ENCODE peak calls at places on chromosomes 4 and X, in ten cellular contexts. One of them, this sample, is unnamed.

GRCh38 chr4:145623831-145624230 is 4.6 kb downstream of the MMAA start:
- DNase-seq in activated CD8-positive, alpha-beta memory T cell treated with anti-CD3 and anti-CD28 coated beads for 48 hours: no peak
- DNase-seq in heart left ventricle: no peak
- DNase-seq in NCI-H1694: no peak
- DNase-seq in activated T-cell treated with anti-CD3 and anti-CD28 coated beads for 1 hour: no peak
- DNase-seq in CD4-positive, alpha-beta T cell: no peak
- DNase-seq in MM.1S: no peak
- DNase-seq in activated CD4-positive, alpha-beta T cell treated with anti-CD3 and anti-CD28 coated beads, Interleukin-2, amount 50 U/mL, for 1 hour: no peak
- DNase-seq in head of caudate nucleus: no peak
- DNase-seq in stimulated activated CD4-positive, alpha-beta T cell treated with anti-CD3 and anti-CD28 coated beads, Interleukin-4, amount 100 ng/mL, for 1 hour: no peak
- DNase-seq in this sample: no peak

GRCh38 chr4:134470544-134470943 is 269.0 kb upstream of the PABPC4L start:
- DNase-seq in activated CD4-positive, alpha-beta T cell treated with anti-CD3 and anti-CD28 coated beads, Interleukin-2, amount 50 U/mL, for 1 hour: no peak
- DNase-seq in activated CD8-positive, alpha-beta memory T cell treated with anti-CD3 and anti-CD28 coated beads for 48 hours: no peak
- DNase-seq in CD4-positive, alpha-beta T cell: no peak
- DNase-seq in activated T-cell treated with anti-CD3 and anti-CD28 coated beads for 1 hour: no peak
- DNase-seq in MM.1S: peak
- DNase-seq in heart left ventricle: no peak
- DNase-seq in head of caudate nucleus: no peak
- DNase-seq in stimulated activated CD4-positive, alpha-beta T cell treated with anti-CD3 and anti-CD28 coated beads, Interleukin-4, amount 100 ng/mL, for 1 hour: no peak
- DNase-seq in NCI-H1694: no peak
- DNase-seq in this sample: no peak

GRCh38 chrX:105471597-105471996 is 251.1 kb upstream of the TEX13A start:
- DNase-seq in activated CD4-positive, alpha-beta T cell treated with anti-CD3 and anti-CD28 coated beads, Interleukin-2, amount 50 U/mL, for 1 hour: no peak
- DNase-seq in activated CD8-positive, alpha-beta memory T cell treated with anti-CD3 and anti-CD28 coated beads for 48 hours: no peak
- DNase-seq in CD4-positive, alpha-beta T cell: no peak
- DNase-seq in stimulated activated CD4-positive, alpha-beta T cell treated with anti-CD3 and anti-CD28 coated beads, Interleukin-4, amount 100 ng/mL, for 1 hour: no peak
- DNase-seq in activated T-cell treated with anti-CD3 and anti-CD28 coated beads for 1 hour: no peak
- DNase-seq in head of caudate nucleus: no peak
- DNase-seq in MM.1S: no peak
- DNase-seq in heart left ventricle: no peak
- DNase-seq in NCI-H1694: no peak
- DNase-seq in this sample: no peak

GRCh38 chr4:40322853-40323252 is 12.3 kb upstream of the CHRNA9 start:
- DNase-seq in activated CD8-positive, alpha-beta memory T cell treated with anti-CD3 and anti-CD28 coated beads for 48 hours: no peak
- DNase-seq in stimulated activated CD4-positive, alpha-beta T cell treated with anti-CD3 and anti-CD28 coated beads, Interleukin-4, amount 100 ng/mL, for 1 hour: no peak
- DNase-seq in NCI-H1694: no peak
- DNase-seq in MM.1S: no peak
- DNase-seq in head of caudate nucleus: no peak
- DNase-seq in CD4-positive, alpha-beta T cell: no peak
- DNase-seq in activated CD4-positive, alpha-beta T cell treated with anti-CD3 and anti-CD28 coated beads, Interleukin-2, amount 50 U/mL, for 1 hour: no peak
- DNase-seq in activated T-cell treated with anti-CD3 and anti-CD28 coated beads for 1 hour: no peak
- DNase-seq in heart left ventricle: no peak
- DNase-seq in this sample: no peak

GRCh38 chrX:120271218-120271617 is 20.6 kb downstream of the ZBTB33 start:
- DNase-seq in CD4-positive, alpha-beta T cell: no peak
- DNase-seq in heart left ventricle: no peak
- DNase-seq in activated CD4-positive, alpha-beta T cell treated with anti-CD3 and anti-CD28 coated beads, Interleukin-2, amount 50 U/mL, for 1 hour: no peak
- DNase-seq in NCI-H1694: no peak
- DNase-seq in activated CD8-positive, alpha-beta memory T cell treated with anti-CD3 and anti-CD28 coated beads for 48 hours: no peak
- DNase-seq in activated T-cell treated with anti-CD3 and anti-CD28 coated beads for 1 hour: no peak
- DNase-seq in head of caudate nucleus: no peak
- DNase-seq in MM.1S: no peak
- DNase-seq in stimulated activated CD4-positive, alpha-beta T cell treated with anti-CD3 and anti-CD28 coated beads, Interleukin-4, amount 100 ng/mL, for 1 hour: no peak
- DNase-seq in this sample: no peak

GRCh38 chr4:128958194-128958593 is 135.1 kb downstream of the SCLT1 start:
- DNase-seq in activated CD4-positive, alpha-beta T cell treated with anti-CD3 and anti-CD28 coated beads, Interleukin-2, amount 50 U/mL, for 1 hour: no peak
- DNase-seq in CD4-positive, alpha-beta T cell: no peak
- DNase-seq in MM.1S: no peak
- DNase-seq in stimulated activated CD4-positive, alpha-beta T cell treated with anti-CD3 and anti-CD28 coated beads, Interleukin-4, amount 100 ng/mL, for 1 hour: no peak
- DNase-seq in NCI-H1694: no peak
- DNase-seq in head of caudate nucleus: no peak
- DNase-seq in activated CD8-positive, alpha-beta memory T cell treated with anti-CD3 and anti-CD28 coated beads for 48 hours: no peak
- DNase-seq in activated T-cell treated with anti-CD3 and anti-CD28 coated beads for 1 hour: no peak
- DNase-seq in heart left ventricle: no peak
- DNase-seq in this sample: no peak

GRCh38 chr4:58166496-58166895 is 1056.3 kb upstream of the IGFBP7 start:
- DNase-seq in heart left ventricle: no peak
- DNase-seq in activated T-cell treated with anti-CD3 and anti-CD28 coated beads for 1 hour: no peak
- DNase-seq in activated CD4-positive, alpha-beta T cell treated with anti-CD3 and anti-CD28 coated beads, Interleukin-2, amount 50 U/mL, for 1 hour: no peak
- DNase-seq in NCI-H1694: peak
- DNase-seq in head of caudate nucleus: no peak
- DNase-seq in stimulated activated CD4-positive, alpha-beta T cell treated with anti-CD3 and anti-CD28 coated beads, Interleukin-4, amount 100 ng/mL, for 1 hour: no peak
- DNase-seq in activated CD8-positive, alpha-beta memory T cell treated with anti-CD3 and anti-CD28 coated beads for 48 hours: no peak
- DNase-seq in MM.1S: no peak
- DNase-seq in CD4-positive, alpha-beta T cell: no peak
- DNase-seq in this sample: no peak

GRCh38 chrX:80792205-80792604 is 17.5 kb downstream of the BRWD3 start:
- DNase-seq in stimulated activated CD4-positive, alpha-beta T cell treated with anti-CD3 and anti-CD28 coated beads, Interleukin-4, amount 100 ng/mL, for 1 hour: no peak
- DNase-seq in CD4-positive, alpha-beta T cell: no peak
- DNase-seq in head of caudate nucleus: no peak
- DNase-seq in NCI-H1694: no peak
- DNase-seq in activated T-cell treated with anti-CD3 and anti-CD28 coated beads for 1 hour: no peak
- DNase-seq in heart left ventricle: no peak
- DNase-seq in activated CD4-positive, alpha-beta T cell treated with anti-CD3 and anti-CD28 coated beads, Interleukin-2, amount 50 U/mL, for 1 hour: no peak
- DNase-seq in activated CD8-positive, alpha-beta memory T cell treated with anti-CD3 and anti-CD28 coated beads for 48 hours: no peak
- DNase-seq in MM.1S: no peak
- DNase-seq in this sample: no peak

GRCh38 chr4:88106205-88106604 is 52.2 kb downstream of the ABCG2 start:
- DNase-seq in NCI-H1694: no peak
- DNase-seq in CD4-positive, alpha-beta T cell: no peak
- DNase-seq in MM.1S: no peak
- DNase-seq in stimulated activated CD4-positive, alpha-beta T cell treated with anti-CD3 and anti-CD28 coated beads, Interleukin-4, amount 100 ng/mL, for 1 hour: no peak
- DNase-seq in heart left ventricle: no peak
- DNase-seq in activated CD4-positive, alpha-beta T cell treated with anti-CD3 and anti-CD28 coated beads, Interleukin-2, amount 50 U/mL, for 1 hour: no peak
- DNase-seq in activated T-cell treated with anti-CD3 and anti-CD28 coated beads for 1 hour: no peak
- DNase-seq in activated CD8-positive, alpha-beta memory T cell treated with anti-CD3 and anti-CD28 coated beads for 48 hours: no peak
- DNase-seq in head of caudate nucleus: no peak
- DNase-seq in this sample: no peak

GRCh38 chr4:6424425-6424824 is 48.0 kb downstream of the PPP2R2C start:
- DNase-seq in NCI-H1694: no peak
- DNase-seq in activated CD4-positive, alpha-beta T cell treated with anti-CD3 and anti-CD28 coated beads, Interleukin-2, amount 50 U/mL, for 1 hour: no peak
- DNase-seq in CD4-positive, alpha-beta T cell: no peak
- DNase-seq in stimulated activated CD4-positive, alpha-beta T cell treated with anti-CD3 and anti-CD28 coated beads, Interleukin-4, amount 100 ng/mL, for 1 hour: no peak
- DNase-seq in head of caudate nucleus: no peak
- DNase-seq in activated T-cell treated with anti-CD3 and anti-CD28 coated beads for 1 hour: no peak
- DNase-seq in activated CD8-positive, alpha-beta memory T cell treated with anti-CD3 and anti-CD28 coated beads for 48 hours: no peak
- DNase-seq in heart left ventricle: no peak
- DNase-seq in MM.1S: no peak
- DNase-seq in this sample: no peak

GRCh38 chr4:42293967-42294822 is 103.1 kb upstream of the SHISA3 start:
- DNase-seq in MM.1S: no peak
- DNase-seq in CD4-positive, alpha-beta T cell: no peak
- DNase-seq in activated T-cell treated with anti-CD3 and anti-CD28 coated beads for 1 hour: no peak
- DNase-seq in activated CD8-positive, alpha-beta memory T cell treated with anti-CD3 and anti-CD28 coated beads for 48 hours: no peak
- DNase-seq in NCI-H1694: no peak
- DNase-seq in heart left ventricle: no peak
- DNase-seq in stimulated activated CD4-positive, alpha-beta T cell treated with anti-CD3 and anti-CD28 coated beads, Interleukin-4, amount 100 ng/mL, for 1 hour: no peak
- DNase-seq in activated CD4-positive, alpha-beta T cell treated with anti-CD3 and anti-CD28 coated beads, Interleukin-2, amount 50 U/mL, for 1 hour: no peak
- DNase-seq in head of caudate nucleus: no peak
- DNase-seq in this sample: no peak

GRCh38 chr4:4791299-4791798 is 68.1 kb upstream of the MSX1 start:
- DNase-seq in heart left ventricle: no peak
- DNase-seq in head of caudate nucleus: peak
- DNase-seq in stimulated activated CD4-positive, alpha-beta T cell treated with anti-CD3 and anti-CD28 coated beads, Interleukin-4, amount 100 ng/mL, for 1 hour: no peak
- DNase-seq in NCI-H1694: no peak
- DNase-seq in activated CD4-positive, alpha-beta T cell treated with anti-CD3 and anti-CD28 coated beads, Interleukin-2, amount 50 U/mL, for 1 hour: no peak
- DNase-seq in CD4-positive, alpha-beta T cell: no peak
- DNase-seq in activated T-cell treated with anti-CD3 and anti-CD28 coated beads for 1 hour: no peak
- DNase-seq in MM.1S: no peak
- DNase-seq in activated CD8-positive, alpha-beta memory T cell treated with anti-CD3 and anti-CD28 coated beads for 48 hours: no peak
- DNase-seq in this sample: no peak